ENCODE peak calls at places on chromosomes 2 and 18, in ten cellular contexts. Z is uterus, A is Peyer's patch, U is prostate gland, C is ovary, L is A549, Q is transverse colon, P is gastrocnemius medialis, V is HCT116, J is tibial nerve. K is an unnamed sample.

GRCh38 chr2:216857131-216857550 is 2.7 kb downstream of the TNP1 start:
- DNase-seq in V (no peak), P (no peak), Z (no peak), L (no peak), U (no peak), A (no peak), J (no peak), Q (no peak), C (no peak), K (no peak)

GRCh38 chr18:21004721-21005120 is 106.9 kb downstream of the ROCK1 start:
- DNase-seq in L (no peak), A (no peak), V (no peak), Q (no peak), C (no peak), Z (peak), U (no peak), J (peak), P (peak), K (peak)

GRCh38 chr2:240916571-240917008 is 10.5 kb downstream of the CROCC2 start:
- DNase-seq in V (no peak), Z (peak), J (peak), P (no peak), L (peak), C (peak), Q (no peak), A (no peak), U (no peak), K (peak)

GRCh38 chr2:70420005-70420580 is 118.2 kb upstream of the FAM136A start:
- DNase-seq in Z (no peak), C (no peak), J (no peak), Q (no peak), U (peak), P (no peak), A (no peak), L (no peak), V (no peak), K (no peak)

GRCh38 chr18:48161201-48161910 is 230.9 kb upstream of the SMAD2 start:
- DNase-seq in P (peak), Q (peak), L (peak), C (peak), J (peak), U (peak), V (no peak), Z (peak), A (peak), K (peak)

GRCh38 chr2:180029575-180029974 is 22.5 kb upstream of the CWC22 start:
- DNase-seq in L (no peak), C (no peak), J (no peak), U (no peak), P (no peak), Q (no peak), V (no peak), Z (no peak), A (no peak), K (no peak)

GRCh38 chr2:30511122-30512083 is 64.4 kb downstream of the LCLAT1 start:
- DNase-seq in U (peak), L (no peak), V (peak), Z (peak), A (peak), Q (peak), J (peak), C (peak), P (peak), K (no peak)

GRCh38 chr18:5158171-5158570 is 38.9 kb downstream of the AKAIN1 start:
- DNase-seq in Z (no peak), P (no peak), J (no peak), Q (no peak), L (no peak), C (no peak), U (no peak), V (no peak), A (no peak), K (no peak)

GRCh38 chr2:161190030-161190429 is 29.8 kb downstream of the TANK start:
- DNase-seq in J (no peak), Z (no peak), Q (no peak), C (no peak), U (no peak), P (no peak), V (no peak), L (no peak), A (no peak), K (no peak)

GRCh38 chr2:120863661-120864320 is 128.1 kb downstream of the GLI2 start:
- DNase-seq in J (peak), A (no peak), L (peak), Z (no peak), Q (no peak), C (peak), U (no peak), V (peak), P (no peak), K (no peak)

GRCh38 chr2:154914606-154915005 is 216.1 kb downstream of the KCNJ3 start:
- DNase-seq in Z (no peak), Q (no peak), P (no peak), A (no peak), L (no peak), V (no peak), C (no peak), J (no peak), U (no peak), K (no peak)

DNA sequence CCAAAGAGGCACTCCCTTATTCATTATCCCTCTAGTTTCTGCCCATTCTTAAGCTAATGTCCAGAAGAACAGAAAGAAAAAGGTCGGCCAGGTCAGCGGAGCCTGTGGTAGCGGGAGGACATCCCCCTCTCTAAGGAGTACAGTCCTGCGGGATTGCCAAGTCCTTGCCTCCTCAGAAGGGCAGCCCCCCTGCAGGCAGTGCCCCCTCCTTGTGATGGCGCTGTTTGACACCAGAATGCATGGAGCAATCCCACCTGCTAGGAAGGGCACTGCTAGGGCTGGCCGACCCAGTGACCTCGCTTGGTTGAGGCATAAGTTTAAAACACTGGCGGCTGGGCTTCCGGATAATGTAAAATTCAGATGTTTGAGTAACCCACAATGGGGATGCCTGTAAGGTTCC is 33.9 kb downstream of the ST6GAL2 start:
- DNase-seq in Q (no peak), C (no peak), Z (no peak), V (no peak), A (no peak), P (no peak), U (no peak), L (no peak), J (no peak), K (peak)
- TF ChIP-seq CTCF in Q (no peak), C (no peak), Z (no peak), V (no peak), A (no peak), P (no peak), U (no peak), L (no peak), J (no peak), K (no peak)

DNA sequence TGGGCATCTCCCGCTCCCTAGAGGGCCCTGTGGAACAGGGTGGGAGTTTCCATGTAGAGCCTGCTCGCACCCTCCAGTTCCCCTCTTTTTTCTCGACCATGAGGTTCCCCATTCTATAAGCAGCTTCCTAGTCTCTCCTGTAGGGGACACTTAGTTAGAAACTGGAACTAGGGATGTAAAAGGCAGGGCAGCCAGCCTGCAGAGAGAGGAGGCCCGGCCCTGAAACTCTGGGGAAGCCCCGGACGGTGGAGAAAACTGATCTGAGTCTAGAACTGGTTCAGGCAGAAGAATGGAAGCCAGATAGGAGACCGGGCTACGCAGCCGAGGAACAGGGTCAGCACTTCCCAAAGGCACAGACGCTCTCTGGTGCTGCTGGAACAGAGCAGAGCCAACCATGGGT is 51.6 kb upstream of the ATG16L1 start:
- DNase-seq in Z (no peak), Q (no peak), A (no peak), J (no peak), P (no peak), L (no peak), C (no peak), V (no peak), U (no peak), K (no peak)
- TF ChIP-seq POLR2A in Z (no peak), Q (no peak), A (no peak), J (no peak), P (no peak), L (no peak), C (no peak), V (no peak), U (no peak), K (no peak)

GRCh38 chr2:191268596-191268995 is 23.4 kb downstream of the MYO1B start:
- DNase-seq in U (no peak), C (no peak), P (no peak), A (no peak), Z (no peak), L (no peak), J (no peak), V (no peak), Q (no peak), K (no peak)

GRCh38 chr2:191263050-191263449 is 17.8 kb downstream of the MYO1B start:
- DNase-seq in L (no peak), V (no peak), C (no peak), P (no peak), J (no peak), A (no peak), U (peak), Z (no peak), Q (no peak), K (no peak)

GRCh38 chr2:191266201-191266600 is 21.0 kb downstream of the MYO1B start:
- DNase-seq in U (no peak), Z (no peak), Q (no peak), L (no peak), A (no peak), V (no peak), P (no peak), C (no peak), J (no peak), K (no peak)

GRCh38 chr2:191264647-191265079 is 19.5 kb downstream of the MYO1B start:
- DNase-seq in Z (no peak), L (no peak), A (no peak), J (no peak), P (no peak), Q (no peak), C (peak), V (no peak), U (no peak), K (no peak)

DNA sequence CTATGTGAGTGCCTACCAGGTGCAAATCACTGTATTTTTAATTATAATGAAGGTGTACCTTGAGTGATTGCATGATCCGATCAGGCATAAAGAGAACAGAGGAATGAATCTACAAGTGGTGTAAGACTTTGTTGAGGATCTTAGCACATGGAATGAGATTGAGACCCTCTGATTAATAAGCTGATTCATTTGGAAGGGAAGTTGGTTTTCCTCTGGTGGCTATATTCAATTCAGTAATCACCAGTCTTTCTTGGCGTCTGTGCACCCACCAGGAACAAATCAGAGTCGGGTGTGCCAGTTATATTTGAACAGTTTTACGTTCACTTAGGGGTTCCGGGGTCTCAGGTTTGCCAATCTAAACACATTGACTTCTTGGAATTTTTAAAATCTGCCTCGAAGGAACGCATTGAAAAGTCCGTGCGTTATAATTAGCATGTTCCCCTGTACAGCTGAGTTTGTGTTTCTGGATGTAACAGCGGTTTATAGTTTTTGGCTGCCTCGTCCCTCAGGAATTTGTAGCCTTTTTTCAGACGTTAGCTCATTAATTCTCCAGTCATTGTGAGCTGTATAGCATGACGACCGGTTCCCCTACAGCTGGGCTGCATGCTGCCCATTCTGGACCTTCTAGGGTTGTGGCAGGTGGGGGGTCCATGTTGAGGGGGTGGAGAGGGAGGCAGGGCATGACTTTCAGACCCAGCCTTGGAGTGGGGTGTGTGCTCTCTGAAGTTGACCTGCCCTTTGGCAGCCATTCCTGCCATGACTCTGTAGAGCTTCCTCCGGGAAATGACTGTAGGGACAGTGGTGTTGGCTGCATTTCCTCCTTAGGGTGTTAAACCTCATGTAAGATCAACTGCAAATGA is 20.3 kb downstream of the MYO1B start:
- DNase-seq in L (no peak), Q (peak), A (no peak), C (peak), Z (peak), P (no peak), J (no peak), U (no peak), V (no peak), K (no peak)
- H3K4me3 ChIP-seq in L (no peak), Q (no peak), A (peak), C (no peak), Z (peak), P (no peak), J (no peak), U (no peak), V (no peak), K (no peak)

GRCh38 chr2:238172439-238172838 is 13.7 kb downstream of the ERFE start:
- DNase-seq in U (no peak), A (no peak), L (no peak), P (no peak), V (no peak), Z (no peak), J (no peak), C (no peak), Q (no peak), K (peak)

GRCh38 chr2:238171575-238172187 is 12.9 kb downstream of the ERFE start:
- DNase-seq in C (no peak), P (no peak), U (no peak), J (no peak), L (no peak), Z (no peak), A (no peak), V (no peak), Q (no peak), K (no peak)

GRCh38 chr2:238174291-238174690 is 15.5 kb downstream of the ERFE start:
- DNase-seq in A (no peak), P (no peak), V (no peak), J (no peak), Q (no peak), U (no peak), C (no peak), L (no peak), Z (no peak), K (peak)

GRCh38 chr2:238174701-238175100 is 15.9 kb downstream of the ERFE start:
- DNase-seq in C (no peak), L (no peak), Z (no peak), J (no peak), A (no peak), Q (peak), U (no peak), V (no peak), P (no peak), K (peak)

DNA sequence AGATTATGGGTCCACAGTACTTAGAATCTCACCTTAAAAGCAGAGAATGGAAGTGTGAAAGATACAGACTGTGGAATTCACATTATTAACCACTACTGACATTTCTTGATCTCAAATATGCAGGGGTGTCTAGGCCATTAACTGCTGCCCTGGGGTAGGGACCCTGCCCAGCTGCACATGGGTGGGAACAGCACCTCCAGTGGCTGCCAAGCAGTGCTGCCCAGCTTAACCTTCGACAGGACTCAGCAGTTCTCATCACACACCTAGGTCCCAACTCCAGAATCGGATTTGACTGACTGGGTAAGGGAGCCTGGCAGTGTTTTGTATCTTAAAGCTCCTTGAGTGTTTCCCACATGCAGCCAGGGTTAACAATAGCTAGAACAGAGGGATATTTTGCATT is 14.9 kb downstream of the ERFE start:
- DNase-seq in A (no peak), P (no peak), Q (no peak), C (no peak), L (no peak), V (no peak), J (no peak), Z (no peak), U (no peak), K (peak)
- TF ChIP-seq CTCF in A (no peak), P (no peak), Q (no peak), C (no peak), L (no peak), V (peak), J (no peak), Z (no peak), U (no peak), K (no peak)

DNA sequence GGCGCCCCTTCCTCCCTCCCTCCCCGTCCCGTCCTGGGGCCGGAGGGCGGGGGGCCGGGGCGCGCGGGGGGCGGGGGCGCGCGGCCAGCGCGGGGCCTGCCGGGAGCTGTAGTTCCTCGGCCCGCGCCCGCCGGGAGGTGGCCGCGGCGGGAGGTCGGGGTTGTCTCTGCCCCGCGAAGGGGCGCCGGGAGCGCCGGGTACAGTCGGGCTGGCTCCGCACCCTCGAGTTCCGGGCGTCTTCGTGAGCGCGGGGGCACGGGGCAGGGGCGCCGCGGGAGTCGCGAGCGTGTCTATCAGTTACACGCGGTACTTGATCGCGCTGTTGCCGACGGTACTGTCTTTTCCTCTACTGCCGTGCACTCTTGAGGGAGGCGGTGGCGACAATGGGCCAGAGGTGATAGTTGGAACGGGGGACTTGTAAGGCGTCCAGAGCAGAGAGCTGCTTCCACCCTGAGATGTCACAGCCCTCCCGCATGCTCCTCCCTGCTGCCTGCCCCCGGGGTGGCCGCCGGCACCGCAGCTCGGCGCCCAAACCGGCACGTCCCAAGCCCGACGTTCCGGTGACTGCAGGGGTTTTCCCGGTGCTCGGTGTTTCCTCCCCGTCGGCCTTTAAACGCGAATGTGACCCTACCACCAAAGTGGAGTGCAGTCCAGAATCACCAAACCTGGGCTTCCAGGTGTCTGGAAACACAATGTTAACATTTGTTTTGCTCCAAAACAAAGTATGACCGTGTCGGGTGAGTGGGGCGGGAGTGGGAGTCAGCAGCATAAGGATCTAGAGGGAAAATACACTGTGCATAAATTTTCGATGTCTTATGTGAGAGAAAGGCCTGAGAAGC is at the start of gene PRKD3:
- DNase-seq in V (peak), Z (peak), A (no peak), U (peak), Q (peak), P (peak), L (peak), J (peak), C (no peak), K (peak)
- TF ChIP-seq POLR2A in V (no peak), Z (peak), A (no peak), U (no peak), Q (peak), P (peak), L (no peak), J (peak), C (peak), K (no peak)

GRCh38 chr2:197708331-197708730 is 3.2 kb downstream of the MARS2 start:
- DNase-seq in J (no peak), V (no peak), L (no peak), C (no peak), Q (no peak), Z (no peak), P (no peak), A (no peak), U (no peak), K (no peak)
- H3K4me3 ChIP-seq in J (no peak), V (no peak), L (peak), C (no peak), Q (no peak), Z (no peak), P (no peak), A (no peak), U (no peak), K (no peak)

GRCh38 chr18:43170586-43170985 is 55.1 kb upstream of the RIT2 start:
- DNase-seq in V (no peak), A (no peak), Q (no peak), L (no peak), U (no peak), Z (no peak), P (no peak), J (no peak), C (no peak), K (no peak)
- TF ChIP-seq CTCF in V (no peak), A (no peak), Q (no peak), L (no peak), U (no peak), Z (no peak), P (no peak), J (no peak), C (no peak), K (no peak)

GRCh38 chr2:200963129-200963917 is at the start of gene ORC2:
- DNase-seq in L (peak), C (peak), U (peak), J (peak), Q (peak), P (peak), Z (peak), V (peak), A (peak), K (peak)
- TF ChIP-seq POLR2A in L (peak), C (no peak), U (peak), J (peak), Q (peak), P (no peak), Z (no peak), V (peak), A (peak), K (no peak)

K was measured in lower leg skin.